ENCODE peak calls at places on chromosomes 4 and X, in five cellular contexts. One of them, this sample, is unnamed.
A peak's percentile ranks its signal among the peaks of the same experiment; 100 is the strongest.

GRCh38 chr4:70892086-70892769 is 9.9 kb upstream of the MOB1B start:
- DNase-seq in OCI-LY7: no peak
- DNase-seq in lung: no peak
- DNase-seq in body of pancreas: no peak
- DNase-seq in aorta: no peak
- DNase-seq in this sample: peak; percentile 40

GRCh38 chrX:79477691-79478090 is 110.6 kb upstream of the ITM2A start:
- DNase-seq in body of pancreas: no peak
- DNase-seq in OCI-LY7: no peak
- DNase-seq in aorta: no peak
- DNase-seq in lung: no peak
- DNase-seq in this sample: no peak

GRCh38 chrX:119410027-119410819 is 11.1 kb downstream of the SLC25A43 start:
- DNase-seq in body of pancreas: peak; percentile 57
- DNase-seq in OCI-LY7: no peak
- DNase-seq in lung: peak; percentile 71
- DNase-seq in aorta: no peak
- DNase-seq in this sample: no peak

GRCh38 chr4:44157611-44158277 is 290.9 kb downstream of the KCTD8 start:
- DNase-seq in OCI-LY7: no peak
- DNase-seq in lung: no peak
- DNase-seq in aorta: no peak
- DNase-seq in body of pancreas: no peak
- DNase-seq in this sample: no peak

GRCh38 chr4:53267026-53267425 is 98.8 kb downstream of the SCFD2 start:
- DNase-seq in OCI-LY7: no peak
- DNase-seq in lung: no peak
- DNase-seq in aorta: no peak
- DNase-seq in body of pancreas: no peak
- DNase-seq in this sample: no peak

GRCh38 chrX:130216312-130216711 is 44.5 kb downstream of the RAB33A start:
- DNase-seq in OCI-LY7: no peak
- DNase-seq in body of pancreas: no peak
- DNase-seq in aorta: no peak
- DNase-seq in lung: no peak
- DNase-seq in this sample: no peak

GRCh38 chrX:20668550-20668949 is 401.8 kb upstream of the RPS6KA3 start:
- DNase-seq in OCI-LY7: no peak
- DNase-seq in lung: no peak
- DNase-seq in aorta: no peak
- DNase-seq in body of pancreas: no peak
- DNase-seq in this sample: no peak

GRCh38 chrX:64265265-64265664 is 34.9 kb upstream of the ASB12 start:
- DNase-seq in OCI-LY7: no peak
- DNase-seq in lung: no peak
- DNase-seq in aorta: no peak
- DNase-seq in body of pancreas: no peak
- DNase-seq in this sample: no peak

GRCh38 chrX:3252744-3253143 is 93.7 kb downstream of the MXRA5 start:
- DNase-seq in lung: no peak
- DNase-seq in aorta: no peak
- DNase-seq in OCI-LY7: no peak
- DNase-seq in body of pancreas: no peak
- DNase-seq in this sample: peak; percentile 41

GRCh38 chr4:151462554-151462953 is 53.6 kb downstream of the FHIP1A start:
- DNase-seq in body of pancreas: no peak
- DNase-seq in OCI-LY7: no peak
- DNase-seq in aorta: no peak
- DNase-seq in lung: no peak
- DNase-seq in this sample: no peak

GRCh38 chr4:183906736-183907651 is 1.9 kb downstream of the STOX2 start:
- DNase-seq in lung: no peak
- DNase-seq in aorta: no peak
- DNase-seq in OCI-LY7: no peak
- DNase-seq in body of pancreas: peak; percentile 22
- DNase-seq in this sample: peak; percentile 64

GRCh38 chr4:14111730-14112171 is 484.2 kb upstream of the BOD1L1 start:
- DNase-seq in body of pancreas: no peak
- DNase-seq in OCI-LY7: no peak
- DNase-seq in aorta: no peak
- DNase-seq in lung: no peak
- DNase-seq in this sample: no peak

GRCh38 chr4:105022811-105023667 is 123.6 kb upstream of the TET2 start:
- DNase-seq in lung: no peak
- DNase-seq in body of pancreas: no peak
- DNase-seq in aorta: no peak
- DNase-seq in OCI-LY7: no peak
- DNase-seq in this sample: peak; percentile 42

GRCh38 chr4:113616443-113616842 is 145.1 kb downstream of the CAMK2D start:
- DNase-seq in aorta: no peak
- DNase-seq in OCI-LY7: no peak
- DNase-seq in body of pancreas: no peak
- DNase-seq in lung: no peak
- DNase-seq in this sample: no peak

GRCh38 chr4:48137766-48138349 is 3.8 kb upstream of the TXK start:
- DNase-seq in body of pancreas: no peak
- DNase-seq in aorta: no peak
- DNase-seq in lung: no peak
- DNase-seq in OCI-LY7: peak; percentile 10
- DNase-seq in this sample: no peak

GRCh38 chr4:70544279-70544870 is 26.0 kb downstream of the AMTN start:
- DNase-seq in OCI-LY7: peak; percentile 39
- DNase-seq in aorta: no peak
- DNase-seq in body of pancreas: no peak
- DNase-seq in lung: no peak
- DNase-seq in this sample: no peak

GRCh38 chrX:39975094-39975865 is 122.5 kb downstream of the BCOR start:
- DNase-seq in OCI-LY7: no peak
- DNase-seq in lung: no peak
- DNase-seq in aorta: no peak
- DNase-seq in body of pancreas: peak; percentile 72
- DNase-seq in this sample: no peak

GRCh38 chr4:147034372-147034771 is 88.7 kb upstream of the TTC29 start:
- DNase-seq in aorta: no peak
- DNase-seq in body of pancreas: no peak
- DNase-seq in lung: no peak
- DNase-seq in OCI-LY7: no peak
- DNase-seq in this sample: no peak

GRCh38 chrX:53262918-53263394 is 18.4 kb downstream of the IQSEC2 start:
- DNase-seq in lung: no peak
- DNase-seq in OCI-LY7: no peak
- DNase-seq in aorta: no peak
- DNase-seq in body of pancreas: no peak
- DNase-seq in this sample: no peak

GRCh38 chrX:132292753-132293152 is 73.5 kb upstream of the RAP2C start:
- DNase-seq in aorta: no peak
- DNase-seq in lung: no peak
- DNase-seq in OCI-LY7: peak; percentile 61
- DNase-seq in body of pancreas: peak; percentile 37
- DNase-seq in this sample: no peak

GRCh38 chr4:3469386-3470243 is 6.5 kb downstream of the DOK7 start:
- DNase-seq in lung: no peak
- DNase-seq in body of pancreas: peak; percentile 73
- DNase-seq in aorta: no peak
- DNase-seq in OCI-LY7: no peak
- DNase-seq in this sample: peak; percentile 11

GRCh38 chr4:33453916-33454315 is 2733.7 kb downstream of the PCDH7 start:
- DNase-seq in aorta: no peak
- DNase-seq in lung: no peak
- DNase-seq in OCI-LY7: no peak
- DNase-seq in body of pancreas: no peak
- DNase-seq in this sample: no peak

DNA sequence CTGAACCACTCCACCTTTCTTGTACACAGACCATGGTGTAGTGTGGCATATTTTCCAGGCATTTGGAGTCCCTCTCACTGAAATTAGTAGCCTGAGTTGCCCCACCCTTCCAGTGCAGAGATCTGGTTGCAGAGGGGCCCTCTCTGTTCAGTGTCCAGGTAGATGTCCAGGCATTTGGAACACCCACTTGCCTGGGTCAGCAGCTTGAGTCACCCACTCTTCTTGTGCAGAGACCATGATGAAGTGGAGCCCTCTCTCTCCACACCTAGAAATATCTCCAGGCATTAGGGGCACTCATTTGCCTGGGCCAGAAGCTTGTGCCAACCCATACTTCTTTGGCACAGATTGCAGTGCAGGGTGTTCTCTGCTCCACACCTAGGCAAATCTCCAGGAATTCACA is 2733.3 kb downstream of the PCDH7 start:
- DNase-seq in OCI-LY7: no peak
- DNase-seq in lung: no peak
- DNase-seq in aorta: no peak
- DNase-seq in body of pancreas: no peak
- DNase-seq in this sample: no peak
- H3K4me3 ChIP-seq in OCI-LY7: no peak overlapping the region
- H3K4me3 ChIP-seq in lung: no peak overlapping the region
- H3K4me3 ChIP-seq in aorta: no peak overlapping the region
- H3K4me3 ChIP-seq in body of pancreas: no peak overlapping the region
- H3K4me3 ChIP-seq in this sample: no peak overlapping the region

GRCh38 chr4:8544741-8545438 is 35.3 kb upstream of the GPR78 start:
- DNase-seq in aorta: peak; percentile 73
- DNase-seq in OCI-LY7: no peak
- DNase-seq in body of pancreas: no peak
- DNase-seq in lung: no peak
- DNase-seq in this sample: no peak

GRCh38 chr4:8545439-8545765 is 34.8 kb upstream of the GPR78 start:
- DNase-seq in lung: no peak
- DNase-seq in OCI-LY7: no peak
- DNase-seq in aorta: no peak
- DNase-seq in body of pancreas: no peak
- DNase-seq in this sample: no peak

GRCh38 chr4:8542776-8543525 is 37.2 kb upstream of the GPR78 start:
- DNase-seq in OCI-LY7: no peak
- DNase-seq in body of pancreas: no peak
- DNase-seq in aorta: no peak
- DNase-seq in lung: no peak
- DNase-seq in this sample: no peak

GRCh38 chr4:8543623-8544022 is 36.6 kb upstream of the GPR78 start:
- DNase-seq in OCI-LY7: no peak
- DNase-seq in body of pancreas: no peak
- DNase-seq in lung: no peak
- DNase-seq in aorta: no peak
- DNase-seq in this sample: no peak

DNA sequence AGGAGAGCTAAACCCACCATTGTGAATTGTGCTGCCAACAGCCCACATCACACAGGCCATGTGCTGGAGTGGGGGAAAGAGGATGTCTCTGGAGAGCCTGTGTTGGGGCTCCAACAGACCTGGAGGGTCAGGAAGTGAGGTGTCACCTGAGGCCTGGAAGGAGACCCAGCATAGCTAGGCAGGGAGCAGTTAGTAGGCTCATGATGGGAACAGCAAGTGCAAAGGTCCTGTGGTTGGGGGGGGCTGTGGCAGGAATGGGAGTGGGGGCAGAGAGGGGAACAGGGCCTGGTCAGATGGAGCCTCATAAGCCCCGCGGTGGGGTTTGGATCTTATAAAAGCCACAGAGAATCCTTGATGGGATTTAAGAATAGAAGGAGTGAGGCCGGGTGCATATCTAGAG is 35.9 kb upstream of the GPR78 start:
- DNase-seq in lung: no peak
- DNase-seq in body of pancreas: no peak
- DNase-seq in OCI-LY7: no peak
- DNase-seq in aorta: peak; percentile 19
- DNase-seq in this sample: no peak
- H3K4me1 ChIP-seq in lung: peaks cover 4% of the 10 kb centered on the region
- H3K4me1 ChIP-seq in body of pancreas: peaks cover under 1% of the 10 kb centered on the region
- H3K4me1 ChIP-seq in OCI-LY7: no peaks in the 10 kb centered on the region
- H3K4me1 ChIP-seq in aorta: no peaks in the 10 kb centered on the region
- H3K4me1 ChIP-seq in this sample: no peaks in the 10 kb centered on the region

GRCh38 chrX:34560180-34560579 is 96.9 kb downstream of the TMEM47 start:
- DNase-seq in OCI-LY7: no peak
- DNase-seq in lung: no peak
- DNase-seq in body of pancreas: no peak
- DNase-seq in aorta: no peak
- DNase-seq in this sample: no peak
- H3K27ac ChIP-seq in OCI-LY7: no peak overlapping the region
- H3K27ac ChIP-seq in lung: no peak overlapping the region
- H3K27ac ChIP-seq in body of pancreas: no peak overlapping the region
- H3K27ac ChIP-seq in aorta: no peak overlapping the region
- H3K27ac ChIP-seq in this sample: no peak overlapping the region

GRCh38 chr4:41256131-41256739 is 493 bp upstream of the UCHL1 start:
- DNase-seq in body of pancreas: no peak
- DNase-seq in aorta: no peak
- DNase-seq in OCI-LY7: peak; percentile 27
- DNase-seq in lung: no peak
- DNase-seq in this sample: no peak
- H3K4me3 ChIP-seq in body of pancreas: no peak overlapping the region
- H3K4me3 ChIP-seq in aorta: no peak overlapping the region
- H3K4me3 ChIP-seq in OCI-LY7: peak overlapping the region; percentile 90
- H3K4me3 ChIP-seq in lung: no peak overlapping the region
- H3K4me3 ChIP-seq in this sample: peak overlapping the region; percentile 44

DNA sequence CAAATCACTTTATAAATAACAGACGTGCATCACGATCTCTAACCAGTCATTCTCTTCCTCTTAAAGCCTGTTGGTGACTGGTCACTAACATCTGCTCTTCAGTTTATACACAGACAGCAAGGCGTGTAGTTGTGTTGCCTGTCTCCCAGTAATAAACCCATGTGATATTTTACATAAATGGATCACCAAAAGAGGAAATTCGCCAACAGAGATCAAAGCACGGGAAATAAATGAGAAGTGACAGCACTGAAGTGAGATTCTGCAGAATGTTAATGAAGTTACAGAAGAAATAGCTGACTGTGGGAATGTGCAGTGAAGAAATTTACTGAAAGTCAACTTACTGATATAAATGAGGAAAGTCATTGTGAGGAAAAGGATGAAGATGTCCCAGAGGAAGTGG is 47.0 kb downstream of the AFF1 start:
- DNase-seq in body of pancreas: no peak
- DNase-seq in lung: no peak
- DNase-seq in OCI-LY7: peak; percentile 82
- DNase-seq in aorta: no peak
- DNase-seq in this sample: no peak
- H3K4me1 ChIP-seq in body of pancreas: peaks cover 9% of the 10 kb centered on the region
- H3K4me1 ChIP-seq in lung: no peaks in the 10 kb centered on the region
- H3K4me1 ChIP-seq in OCI-LY7: peaks cover 67% of the 10 kb centered on the region
- H3K4me1 ChIP-seq in aorta: no peaks in the 10 kb centered on the region
- H3K4me1 ChIP-seq in this sample: no peaks in the 10 kb centered on the region

DNA sequence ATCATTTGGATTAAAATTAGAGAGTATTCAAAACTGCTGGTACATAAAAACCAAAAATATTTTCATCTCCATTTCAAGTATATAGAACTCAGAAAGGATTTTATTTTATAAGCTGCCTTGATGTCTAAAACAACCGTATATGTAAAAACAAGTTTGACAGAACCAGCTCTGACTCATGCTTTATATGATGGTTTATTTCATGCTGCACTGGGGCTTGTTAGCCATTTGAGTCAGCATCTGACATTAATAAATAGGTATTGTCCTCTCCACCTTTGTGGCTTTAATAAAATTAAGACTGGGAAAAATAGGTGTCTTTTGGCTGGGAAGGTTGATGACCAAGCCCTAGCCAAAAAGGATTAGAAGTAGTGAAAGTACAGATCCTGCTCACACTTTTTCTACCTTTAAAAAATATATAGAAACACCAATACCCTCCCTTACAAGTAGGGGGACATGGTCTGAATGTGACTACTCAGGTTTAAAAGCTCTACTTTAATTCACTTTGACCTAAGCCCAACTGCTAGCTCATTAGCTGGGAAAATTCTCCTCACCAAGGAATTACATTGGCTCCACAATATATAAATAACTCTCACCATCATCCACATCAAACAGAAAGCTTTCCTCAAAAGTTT is 228.1 kb downstream of the ADAMTS3 start:
- DNase-seq in OCI-LY7: no peak
- DNase-seq in lung: no peak
- DNase-seq in aorta: no peak
- DNase-seq in body of pancreas: no peak
- DNase-seq in this sample: no peak
- H3K27ac ChIP-seq in OCI-LY7: no peak overlapping the region
- H3K27ac ChIP-seq in lung: no peak overlapping the region
- H3K27ac ChIP-seq in aorta: no peak overlapping the region
- H3K27ac ChIP-seq in body of pancreas: no peak overlapping the region
- H3K27ac ChIP-seq in this sample: no peak overlapping the region

This sample was measured in right cardiac atrium.